ENCODE peak calls at places on chromosome 11, in four cellular contexts. R, K, B and H are unnamed samples.

GRCh38 chr11:128326791-128327190 is 260.6 kb downstream of the ETS1 start:
- DNase-seq in R (no peak), K (no peak), B (no peak), H (no peak)

GRCh38 chr11:75826463-75827220 is 11.6 kb downstream of the UVRAG start:
- DNase-seq in R (peak; percentile 23), K (no peak), B (no peak), H (no peak)

GRCh38 chr11:3091846-3092602 is 34.8 kb upstream of the CARS1 start:
- DNase-seq in R (peak; percentile 44), K (peak; percentile 74), B (peak; percentile 44), H (peak; percentile 27)

GRCh38 chr11:65571940-65572339 is 398 bp upstream of the FAM89B start:
- DNase-seq in R (peak; percentile 44), K (no peak), B (no peak), H (no peak)

GRCh38 chr11:78417888-78418583 is 416 bp upstream of the GAB2 start:
- DNase-seq in R (peak; percentile 69), K (peak; percentile 87), B (peak; percentile 88), H (no peak)

GRCh38 chr11:74357449-74357848 is 40.8 kb downstream of the PGM2L1 start:
- DNase-seq in R (peak; percentile 51), K (no peak), B (no peak), H (no peak)

GRCh38 chr11:68370211-68371111 is 58.1 kb downstream of the LRP5 start:
- DNase-seq in R (no peak), K (peak; percentile 48), B (peak; percentile 73), H (peak; percentile 5)

GRCh38 chr11:126197277-126197939 is 14.0 kb downstream of the RPUSD4 start:
- DNase-seq in R (peak; percentile 90), K (no peak), B (no peak), H (no peak)

GRCh38 chr11:116224154-116224888 is 548.5 kb downstream of the BUD13 start:
- DNase-seq in R (peak; percentile 22), K (no peak), B (no peak), H (peak; percentile 27)

GRCh38 chr11:46183819-46184218 is 62.6 kb upstream of the PHF21A start:
- DNase-seq in R (peak; percentile 84), K (no peak), B (no peak), H (no peak)

GRCh38 chr11:124179311-124179710 is 3.8 kb upstream of the OR10D3 start:
- DNase-seq in R (no peak), K (no peak), B (no peak), H (no peak)

GRCh38 chr11:87463486-87464102 is 425.9 kb downstream of the TMEM135 start:
- DNase-seq in R (peak; percentile 36), K (no peak), B (no peak), H (no peak)

GRCh38 chr11:65851811-65852507 is 6.0 kb downstream of the CFL1 start:
- DNase-seq in R (no peak), K (no peak), B (no peak), H (no peak)

GRCh38 chr11:123559418-123559817 is 95.0 kb downstream of the SCN3B start:
- DNase-seq in R (peak; percentile 36), K (no peak), B (no peak), H (no peak)

GRCh38 chr11:15912825-15913224 is 443.5 kb downstream of the SOX6 start:
- DNase-seq in R (no peak), K (no peak), B (peak; percentile 56), H (no peak)

GRCh38 chr11:35803115-35803514 is 140.5 kb downstream of the TRIM44 start:
- DNase-seq in R (no peak), K (no peak), B (no peak), H (no peak)

GRCh38 chr11:6547177-6547576 is 50.1 kb downstream of the DNHD1 start:
- DNase-seq in R (no peak), K (no peak), B (no peak), H (no peak)

GRCh38 chr11:15127341-15127740 is 12.6 kb downstream of the INSC start:
- DNase-seq in R (peak; percentile 81), K (no peak), B (no peak), H (no peak)

GRCh38 chr11:119700536-119701346 is 28.3 kb downstream of the NECTIN1 start:
- DNase-seq in R (no peak), K (no peak), B (no peak), H (no peak)

GRCh38 chr11:17720796-17721171 is 1.4 kb downstream of the MYOD1 start:
- DNase-seq in R (no peak), K (no peak), B (no peak), H (no peak)

GRCh38 chr11:75463106-75463774 is 30.2 kb upstream of the KLHL35 start:
- DNase-seq in R (no peak), K (no peak), B (no peak), H (no peak)

GRCh38 chr11:102794382-102794781 is 3.6 kb downstream of the MMP1 start:
- DNase-seq in R (peak; percentile 50), K (no peak), B (no peak), H (no peak)

GRCh38 chr11:116374085-116374484 is 398.7 kb downstream of the BUD13 start:
- DNase-seq in R (no peak), K (no peak), B (no peak), H (no peak)

GRCh38 chr11:36431429-36432092 is 78.5 kb downstream of the TRAF6 start:
- DNase-seq in R (peak; percentile 98), K (no peak), B (peak; percentile 63), H (no peak)

GRCh38 chr11:5004429-5005274 is 10.0 kb downstream of the OR51L1 start:
- DNase-seq in R (peak; percentile 61), K (peak; percentile 21), B (no peak), H (no peak)

GRCh38 chr11:64935634-64936081 is at the start of gene GPHA2:
- DNase-seq in R (no peak), K (no peak), B (no peak), H (no peak)

GRCh38 chr11:44952500-44953260 is 2.0 kb upstream of the TP53I11 start:
- DNase-seq in R (no peak), K (no peak), B (no peak), H (no peak)

GRCh38 chr11:123560001-123560400 is 94.4 kb downstream of the SCN3B start:
- DNase-seq in R (peak; percentile 88), K (peak; percentile 64), B (peak; percentile 76), H (peak; percentile 60)

GRCh38 chr11:9943346-9944110 is 279.7 kb downstream of the SWAP70 start:
- DNase-seq in R (peak; percentile 97), K (no peak), B (no peak), H (no peak)

GRCh38 chr11:8260202-8260996 is 3.3 kb downstream of the LMO1 start:
- DNase-seq in R (no peak), K (no peak), B (no peak), H (no peak)
- H3K27ac ChIP-seq in R (no peak overlapping the region), K (no peak overlapping the region), B (no peak overlapping the region), H (no peak overlapping the region)

GRCh38 chr11:132336781-132337535 is 966.5 kb downstream of the NTM start:
- DNase-seq in R (no peak), K (no peak), B (no peak), H (no peak)
- H3K27ac ChIP-seq in R (no peak overlapping the region), K (no peak overlapping the region), B (no peak overlapping the region), H (no peak overlapping the region)

GRCh38 chr11:33835143-33835878 is 56.6 kb downstream of the LMO2 start:
- DNase-seq in R (peak; percentile 76), K (no peak), B (no peak), H (no peak)
- H3K27ac ChIP-seq in R (no peak overlapping the region), K (no peak overlapping the region), B (no peak overlapping the region), H (no peak overlapping the region)

GRCh38 chr11:111531687-111532364 is 8.7 kb upstream of the LAYN start:
- DNase-seq in R (peak; percentile 95), K (no peak), B (no peak), H (no peak)
- H3K27ac ChIP-seq in R (peak overlapping the region; percentile 66), K (no peak overlapping the region), B (no peak overlapping the region), H (peak overlapping the region; percentile 85)

DNA sequence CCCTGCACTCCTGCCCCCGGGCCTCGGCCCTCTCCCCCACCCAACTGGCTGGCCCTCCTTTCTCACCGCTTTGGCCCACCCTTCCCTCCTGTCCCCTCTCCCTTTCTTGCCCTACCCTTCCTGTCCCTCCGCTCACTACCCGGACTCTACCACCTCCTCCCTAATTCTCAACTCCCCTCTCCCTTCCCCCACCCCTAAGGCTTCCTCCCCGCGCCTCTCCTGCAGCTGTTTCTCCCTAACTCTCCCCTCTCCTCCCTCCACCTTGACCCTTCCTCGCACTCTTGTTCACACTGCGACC is 416 bp downstream of the SLC15A3 start:
- DNase-seq in R (no peak), K (no peak), B (no peak), H (no peak)
- H3K27ac ChIP-seq in R (peak overlapping the region; percentile 69), K (peak overlapping the region; percentile 88), B (no peak overlapping the region), H (peak overlapping the region; percentile 84)

GRCh38 chr11:69376155-69377028 is 82.4 kb downstream of the MYEOV start:
- DNase-seq in R (no peak), K (no peak), B (no peak), H (no peak)
- H3K27ac ChIP-seq in R (no peak overlapping the region), K (no peak overlapping the region), B (no peak overlapping the region), H (no peak overlapping the region)

DNA sequence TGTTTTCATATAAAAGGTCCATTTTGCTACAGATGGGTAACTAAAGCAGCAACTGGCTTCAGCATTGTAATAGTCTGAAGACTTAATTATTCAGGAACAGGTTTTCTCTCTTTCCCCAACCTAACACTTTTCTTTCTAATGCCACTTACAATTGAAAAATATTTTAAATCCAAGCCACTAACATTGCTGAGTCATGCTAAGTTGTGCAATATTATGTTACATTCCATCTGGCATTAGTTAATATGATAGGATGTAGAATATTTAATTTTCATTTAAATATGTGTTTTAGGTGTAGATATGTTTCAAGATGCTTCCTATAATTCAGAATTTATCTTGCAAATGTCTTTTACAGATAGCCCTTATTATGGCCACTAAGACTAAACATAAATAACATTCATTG is 98.6 kb downstream of the KIF18A start:
- DNase-seq in R (peak; percentile 82), K (no peak), B (no peak), H (no peak)
- H3K27ac ChIP-seq in R (no peak overlapping the region), K (no peak overlapping the region), B (no peak overlapping the region), H (no peak overlapping the region)